ENCODE peak calls at places on chromosomes 2 and 18, in four cellular contexts. C is tibial artery, I is colonic mucosa, E is spleen. L is an unnamed sample.

GRCh38 chr2:85684806-85685205 is 9.4 kb upstream of the GNLY start:
- DNase-seq in E (no peak), C (no peak), I (no peak), L (no peak)

GRCh38 chr18:12001400-12001799 is 20.1 kb downstream of the IMPA2 start:
- DNase-seq in E (no peak), I (no peak), C (no peak), L (no peak)

GRCh38 chr2:28209312-28209711 is 183.3 kb upstream of the FOSL2 start:
- DNase-seq in I (peak; percentile 58), E (no peak), C (no peak), L (no peak)

GRCh38 chr2:19214682-19215391 is 143.6 kb downstream of the OSR1 start:
- DNase-seq in C (no peak), E (no peak), I (no peak), L (no peak)

GRCh38 chr2:173415663-173416469 is 61.2 kb downstream of the CDCA7 start:
- DNase-seq in E (no peak), I (no peak), C (no peak), L (no peak)

GRCh38 chr18:8525692-8526091 is 83.5 kb upstream of the RAB12 start:
- DNase-seq in C (no peak), I (no peak), E (no peak), L (no peak)

GRCh38 chr2:47867205-47867604 is 39.1 kb downstream of the FBXO11 start:
- DNase-seq in E (no peak), C (peak; percentile 25), I (no peak), L (no peak)

GRCh38 chr2:235218486-235218907 is 266.7 kb downstream of the SH3BP4 start:
- DNase-seq in E (no peak), C (no peak), I (no peak), L (no peak)

GRCh38 chr2:101382406-101382805 is 4.9 kb downstream of the CREG2 start:
- DNase-seq in E (no peak), I (no peak), C (no peak), L (no peak)

GRCh38 chr2:199596549-199596948 is 138.8 kb upstream of the SATB2 start:
- DNase-seq in C (no peak), E (no peak), I (peak; percentile 33), L (no peak)

GRCh38 chr18:46320928-46321855 is 217.0 kb downstream of the HAUS1 start:
- DNase-seq in C (no peak), I (no peak), E (no peak), L (no peak)

GRCh38 chr2:186135697-186136096 is 350.4 kb upstream of the ZC3H15 start:
- DNase-seq in I (no peak), C (no peak), E (no peak), L (no peak)

GRCh38 chr18:74544898-74545297 is 10.6 kb downstream of the CNDP1 start:
- DNase-seq in I (no peak), E (no peak), C (no peak), L (no peak)

GRCh38 chr18:50986360-50987087 is 18.7 kb downstream of the ELAC1 start:
- DNase-seq in C (no peak), E (no peak), I (no peak), L (no peak)

GRCh38 chr18:76410660-76411417 is 84.2 kb downstream of the ZNF516 start:
- DNase-seq in E (no peak), C (no peak), I (no peak), L (no peak)

GRCh38 chr18:13137939-13138821 is 80.4 kb upstream of the LDLRAD4 start:
- DNase-seq in E (peak; percentile 87), I (peak; percentile 90), C (peak; percentile 75), L (peak; percentile 85)

GRCh38 chr2:238242731-238243495 is 3.1 kb upstream of the HES6 start:
- DNase-seq in I (no peak), E (peak; percentile 72), C (no peak), L (no peak)

GRCh38 chr2:47152803-47153202 is 2.3 kb downstream of the STPG4 start:
- DNase-seq in C (no peak), E (no peak), I (no peak), L (no peak)

GRCh38 chr2:42841344-42841743 is 49.0 kb upstream of the HAAO start:
- DNase-seq in E (peak; percentile 31), I (no peak), C (no peak), L (no peak)

GRCh38 chr2:9481257-9481922 is 7.0 kb downstream of the IAH1 start:
- DNase-seq in I (no peak), C (no peak), E (no peak), L (no peak)

GRCh38 chr2:60312618-60313017 is 240.8 kb downstream of the BCL11A start:
- DNase-seq in I (no peak), E (no peak), C (no peak), L (no peak)

GRCh38 chr2:216220976-216221375 is 111.8 kb downstream of the XRCC5 start:
- DNase-seq in I (no peak), C (no peak), E (no peak), L (no peak)

GRCh38 chr2:68157002-68157401 is 686 bp upstream of the PNO1 start:
- DNase-seq in E (peak; percentile 90), I (no peak), C (no peak), L (no peak)

GRCh38 chr2:170715062-170715931 is at the start of gene SP5:
- DNase-seq in E (no peak), C (peak; percentile 51), I (peak; percentile 65), L (peak; percentile 76)

GRCh38 chr2:170715932-170716777 is 1.0 kb downstream of the SP5 start:
- DNase-seq in E (no peak), I (peak; percentile 33), C (no peak), L (no peak)

GRCh38 chr2:170712653-170713279 is 2.4 kb upstream of the SP5 start:
- DNase-seq in C (no peak), E (no peak), I (no peak), L (no peak)

GRCh38 chr2:170713280-170714155 is 1.6 kb upstream of the SP5 start:
- DNase-seq in C (no peak), I (peak; percentile 20), E (no peak), L (no peak)

DNA sequence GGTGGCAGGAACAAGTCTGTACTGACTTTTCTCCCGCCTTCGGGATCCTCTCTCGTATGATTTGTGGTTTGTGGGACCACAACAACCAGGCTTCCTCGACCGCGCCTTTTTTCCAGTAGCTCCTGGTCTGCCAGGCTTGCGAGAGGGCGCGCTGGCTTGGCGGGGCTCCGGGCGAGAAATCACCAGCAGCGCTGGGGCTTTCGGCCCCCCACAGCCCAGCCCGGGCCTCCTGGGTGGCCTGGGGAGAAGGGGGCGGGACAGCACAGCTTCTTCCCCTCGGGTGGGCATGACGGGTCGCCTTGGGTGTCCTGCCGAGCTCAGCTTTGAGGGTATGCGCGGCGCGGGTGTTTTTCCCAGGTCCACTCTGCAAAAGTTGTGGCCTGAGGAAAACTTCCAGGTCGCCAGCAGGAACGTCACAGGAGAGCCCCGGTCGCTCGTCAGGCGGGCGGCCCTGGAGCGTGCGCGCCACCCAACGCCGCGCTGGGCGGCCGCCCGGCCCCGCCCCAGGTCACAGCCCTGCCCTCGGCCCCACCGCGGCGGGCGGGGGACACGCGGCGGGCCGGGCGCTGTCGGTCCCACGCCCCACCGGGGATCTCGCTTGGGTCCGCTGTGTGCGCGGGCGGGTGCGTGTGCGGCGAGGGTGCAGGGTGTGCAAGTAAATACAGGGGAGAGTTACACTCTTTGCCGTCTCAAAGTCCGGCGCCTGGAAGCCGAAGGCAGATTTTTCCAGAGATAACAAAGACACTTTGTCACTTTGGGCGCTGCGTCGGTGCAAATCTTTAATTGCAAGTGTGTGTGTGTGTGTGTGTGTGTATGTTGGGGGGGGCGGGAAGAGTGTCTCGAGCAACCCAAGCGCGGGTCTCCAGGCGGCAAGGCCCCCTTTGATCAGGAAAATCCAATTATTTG is 728 bp upstream of the SP5 start:
- DNase-seq in I (peak; percentile 51), E (no peak), C (no peak), L (peak; percentile 59)
- H3K9me3 ChIP-seq in I (no peaks in the 10 kb centered on the region), E (no peaks in the 10 kb centered on the region), C (no peaks in the 10 kb centered on the region), L (peaks cover 4% of the 10 kb centered on the region)

GRCh38 chr2:181228661-181229060 is 228.5 kb upstream of the ITGA4 start:
- DNase-seq in E (no peak), C (no peak), I (no peak), L (no peak)

GRCh38 chr2:181234429-181235410 is 222.5 kb upstream of the ITGA4 start:
- DNase-seq in E (no peak), C (no peak), I (no peak), L (no peak)

GRCh38 chr2:181235683-181236459 is 221.3 kb upstream of the ITGA4 start:
- DNase-seq in I (no peak), C (no peak), E (no peak), L (no peak)

GRCh38 chr2:181231151-181231550 is 226.0 kb upstream of the ITGA4 start:
- DNase-seq in I (no peak), E (no peak), C (no peak), L (no peak)

DNA sequence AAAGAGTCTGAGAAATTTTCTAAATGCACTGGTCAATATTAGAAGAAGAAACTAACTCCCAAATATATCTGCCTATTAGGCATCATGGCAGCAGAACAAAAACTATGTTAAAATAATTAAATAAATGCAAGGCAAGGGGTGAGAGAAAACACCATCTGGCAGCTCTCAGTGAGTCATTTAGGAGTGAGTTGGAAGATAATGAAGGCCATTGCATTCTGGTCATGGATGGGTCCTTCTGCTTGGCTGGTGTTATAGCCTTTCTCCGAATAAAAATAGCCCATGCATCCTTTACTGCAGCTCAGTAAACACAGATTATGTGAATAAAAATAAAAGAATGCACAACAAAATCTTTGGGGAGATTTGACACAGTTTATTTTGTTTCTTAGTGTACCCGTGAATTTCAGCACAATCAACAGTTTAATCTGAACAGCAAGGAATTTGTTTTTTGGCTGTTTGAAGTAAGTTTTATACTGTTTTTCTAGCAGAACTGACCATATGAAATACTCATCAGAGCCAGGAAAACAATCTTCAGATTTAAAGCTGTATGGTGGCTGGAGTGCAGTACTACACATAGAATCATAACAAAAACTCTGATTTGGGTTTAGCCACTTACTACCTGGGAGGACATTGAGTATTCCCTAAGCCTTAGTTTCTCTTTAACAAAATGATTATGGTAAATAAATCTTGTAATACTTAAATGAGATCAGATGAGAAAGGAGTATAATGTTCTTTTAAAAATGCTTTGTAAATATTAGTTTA is 225.1 kb upstream of the ITGA4 start:
- DNase-seq in C (no peak), E (no peak), I (no peak), L (no peak)
- TF ChIP-seq CTCF in C (no peak), E (no peak), I (no peak), L (no peak)

GRCh38 chr18:64082054-64082453 is 66.8 kb downstream of the LINC00305 start:
- DNase-seq in I (no peak), E (no peak), C (no peak), L (no peak)
- H3K4me3 ChIP-seq in I (no peak overlapping the region), E (no peak overlapping the region), C (no peak overlapping the region), L (no peak overlapping the region)

GRCh38 chr18:6009751-6010150 is 114.4 kb upstream of the TMEM200C start:
- DNase-seq in C (no peak), E (no peak), I (no peak), L (no peak)

GRCh38 chr18:6004683-6005082 is 109.4 kb upstream of the TMEM200C start:
- DNase-seq in E (no peak), I (no peak), C (no peak), L (no peak)

GRCh38 chr18:5998907-5999306 is 103.6 kb upstream of the TMEM200C start:
- DNase-seq in C (no peak), E (no peak), I (no peak), L (no peak)

GRCh38 chr18:6001867-6002266 is 106.5 kb upstream of the TMEM200C start:
- DNase-seq in C (no peak), E (no peak), I (no peak), L (no peak)

DNA sequence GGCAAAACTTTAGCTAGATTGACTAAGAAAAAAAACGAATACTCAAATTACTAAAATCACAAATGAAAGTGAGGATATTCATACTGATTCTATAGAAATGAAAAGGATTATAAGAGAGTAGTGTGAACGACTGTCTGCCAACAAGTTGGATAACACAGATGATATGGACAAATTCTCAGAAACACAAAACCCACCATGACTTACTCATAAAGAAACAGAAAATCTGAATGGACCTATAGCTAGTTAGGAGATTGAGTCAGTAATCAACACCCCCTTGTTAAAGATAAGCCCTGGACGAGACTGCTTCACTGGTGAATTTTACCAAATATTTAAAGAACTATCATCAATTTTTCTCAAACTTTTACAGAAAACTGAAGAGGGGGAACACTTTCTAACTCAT is 108.8 kb upstream of the TMEM200C start:
- DNase-seq in C (no peak), E (no peak), I (no peak), L (no peak)
- H3K9me3 ChIP-seq in C (no peaks in the 10 kb centered on the region), E (peaks cover 13% of the 10 kb centered on the region), I (no peaks in the 10 kb centered on the region), L (no peaks in the 10 kb centered on the region)

L was measured in lung.